ENCODE peak calls at places on chromosomes 3 and 15, in five cellular contexts. N is Jurkat, Clone E6-1; C is LoVo; M is mesendoderm; O is omental fat pad. K is an unnamed sample.

GRCh38 chr3:14458434-14459280 is 56.3 kb downstream of the SLC6A6 start:
- DNase-seq in N (no peak), O (no peak), M (no peak), C (no peak), K (no peak)

GRCh38 chr3:7385635-7386034 is 524.7 kb downstream of the GRM7 start:
- DNase-seq in C (no peak), O (no peak), M (no peak), N (no peak), K (no peak)

GRCh38 chr3:13884851-13885703 is 5.2 kb upstream of the WNT7A start:
- DNase-seq in M (peak), N (peak), O (no peak), C (peak), K (peak)

GRCh38 chr15:80861776-80862175 is 82.6 kb downstream of the CEMIP start:
- DNase-seq in M (no peak), O (no peak), N (no peak), C (no peak), K (no peak)

GRCh38 chr15:62758126-62758951 is 284.2 kb upstream of the TPM1 start:
- DNase-seq in O (no peak), C (no peak), M (no peak), N (no peak), K (peak)

GRCh38 chr3:11465744-11466611 is 177.7 kb downstream of the VGLL4 start:
- DNase-seq in O (no peak), C (no peak), N (no peak), M (no peak), K (no peak)

GRCh38 chr15:89784686-89784960 is 8.5 kb downstream of the MESP2 start:
- DNase-seq in N (no peak), M (no peak), O (no peak), C (no peak), K (no peak)

GRCh38 chr3:194592798-194593752 is 40.1 kb downstream of the TMEM44 start:
- DNase-seq in N (no peak), O (no peak), M (no peak), C (peak), K (no peak)

GRCh38 chr15:92709064-92709463 is 53.5 kb upstream of the FAM174B start:
- DNase-seq in O (no peak), N (no peak), M (no peak), C (no peak), K (no peak)

GRCh38 chr3:14216257-14217048 is 37.8 kb downstream of the LSM3 start:
- DNase-seq in M (peak), N (peak), O (no peak), C (no peak), K (peak)

K was measured in HepG2.